ENCODE peak calls at places on chromosomes 3 and 15, in seven cellular contexts. H, S, K, U, N, Q and B are unnamed samples.

GRCh38 chr3:124519844-124520243 is 210.4 kb upstream of the UMPS start:
- DNase-seq in S (no peak), K (no peak), H (no peak), N (no peak), Q (no peak), U (no peak), B (no peak)

GRCh38 chr3:53994986-53995385 is 103.3 kb upstream of the SELENOK start:
- DNase-seq in S (no peak), U (no peak), K (no peak), Q (no peak), H (no peak), N (no peak), B (no peak)

GRCh38 chr3:151946606-151947005 is 73.2 kb downstream of the SUCNR1 start:
- DNase-seq in Q (no peak), N (no peak), S (no peak), K (peak; percentile 53), H (no peak), U (no peak), B (no peak)

GRCh38 chr3:11568503-11569155 is 75.1 kb downstream of the VGLL4 start:
- DNase-seq in U (peak; percentile 66), K (peak; percentile 97), N (no peak), S (no peak), H (peak; percentile 81), Q (no peak), B (peak; percentile 75)

GRCh38 chr15:89654847-89655805 is at the start of gene KIF7:
- DNase-seq in H (peak; percentile 57), Q (peak; percentile 58), U (no peak), N (peak; percentile 88), K (peak; percentile 29), S (no peak), B (no peak)

GRCh38 chr3:42871592-42872196 is 4.0 kb downstream of the CYP8B1 start:
- DNase-seq in Q (no peak), H (no peak), K (no peak), U (no peak), N (no peak), S (no peak), B (no peak)

GRCh38 chr3:184154909-184155643 is at the start of gene DVL3:
- DNase-seq in N (peak; percentile 77), S (no peak), K (peak; percentile 57), U (no peak), Q (peak; percentile 52), H (peak; percentile 71), B (peak; percentile 51)

GRCh38 chr15:27341780-27342343 is 370.9 kb downstream of the GABRG3 start:
- DNase-seq in S (no peak), U (no peak), H (no peak), K (no peak), Q (no peak), N (no peak), B (no peak)

GRCh38 chr15:54046093-54046492 is 67.9 kb downstream of the UNC13C start:
- DNase-seq in U (no peak), S (no peak), H (no peak), K (no peak), Q (no peak), N (no peak), B (no peak)